ENCODE peak calls at places on chromosomes 2 and 18, in nine cellular contexts. One of them, this sample, is unnamed.

GRCh38 chr2:217935901-217936684 is 66.7 kb downstream of the TNS1 start:
- DNase-seq in stimulated activated CD8-positive, alpha-beta memory T cell treated with anti-CD3 and anti-CD28 coated beads, Interleukin-4, amount 100 ng/mL, for 1 hour: no peak
- DNase-seq in stimulated activated CD4-positive, alpha-beta T cell treated with anti-CD3 and anti-CD28 coated beads, TNF-alpha, amount 100 ng/mL, for 4 hours: no peak
- DNase-seq in PC-9: no peak
- DNase-seq in MV-4-11: no peak
- DNase-seq in COR-L47: no peak
- DNase-seq in NCI-H1092: no peak
- DNase-seq in neural crest cell: no peak
- DNase-seq in activated T-cell treated with anti-CD3 and anti-CD28 coated beads for 1 hour: no peak
- DNase-seq in this sample: no peak

GRCh38 chr2:179355881-179356280 is 91.2 kb upstream of the SESTD1 start:
- DNase-seq in COR-L47: no peak
- DNase-seq in stimulated activated CD8-positive, alpha-beta memory T cell treated with anti-CD3 and anti-CD28 coated beads, Interleukin-4, amount 100 ng/mL, for 1 hour: no peak
- DNase-seq in activated T-cell treated with anti-CD3 and anti-CD28 coated beads for 1 hour: no peak
- DNase-seq in NCI-H1092: no peak
- DNase-seq in neural crest cell: no peak
- DNase-seq in MV-4-11: no peak
- DNase-seq in stimulated activated CD4-positive, alpha-beta T cell treated with anti-CD3 and anti-CD28 coated beads, TNF-alpha, amount 100 ng/mL, for 4 hours: no peak
- DNase-seq in PC-9: no peak
- DNase-seq in this sample: no peak

GRCh38 chr2:105774781-105775337 is 30.1 kb downstream of the NCK2 start:
- DNase-seq in activated T-cell treated with anti-CD3 and anti-CD28 coated beads for 1 hour: no peak
- DNase-seq in neural crest cell: no peak
- DNase-seq in stimulated activated CD4-positive, alpha-beta T cell treated with anti-CD3 and anti-CD28 coated beads, TNF-alpha, amount 100 ng/mL, for 4 hours: no peak
- DNase-seq in NCI-H1092: no peak
- DNase-seq in COR-L47: no peak
- DNase-seq in PC-9: no peak
- DNase-seq in MV-4-11: no peak
- DNase-seq in stimulated activated CD8-positive, alpha-beta memory T cell treated with anti-CD3 and anti-CD28 coated beads, Interleukin-4, amount 100 ng/mL, for 1 hour: no peak
- DNase-seq in this sample: no peak

GRCh38 chr2:208501217-208501616 is 94.6 kb downstream of the PTH2R start:
- DNase-seq in COR-L47: peak
- DNase-seq in NCI-H1092: peak
- DNase-seq in stimulated activated CD4-positive, alpha-beta T cell treated with anti-CD3 and anti-CD28 coated beads, TNF-alpha, amount 100 ng/mL, for 4 hours: no peak
- DNase-seq in stimulated activated CD8-positive, alpha-beta memory T cell treated with anti-CD3 and anti-CD28 coated beads, Interleukin-4, amount 100 ng/mL, for 1 hour: no peak
- DNase-seq in neural crest cell: no peak
- DNase-seq in PC-9: no peak
- DNase-seq in MV-4-11: no peak
- DNase-seq in activated T-cell treated with anti-CD3 and anti-CD28 coated beads for 1 hour: no peak
- DNase-seq in this sample: no peak

GRCh38 chr18:55096261-55097026 is 137.2 kb upstream of the CCDC68 start:
- DNase-seq in NCI-H1092: no peak
- DNase-seq in stimulated activated CD8-positive, alpha-beta memory T cell treated with anti-CD3 and anti-CD28 coated beads, Interleukin-4, amount 100 ng/mL, for 1 hour: no peak
- DNase-seq in MV-4-11: peak
- DNase-seq in neural crest cell: no peak
- DNase-seq in activated T-cell treated with anti-CD3 and anti-CD28 coated beads for 1 hour: no peak
- DNase-seq in COR-L47: peak
- DNase-seq in PC-9: peak
- DNase-seq in stimulated activated CD4-positive, alpha-beta T cell treated with anti-CD3 and anti-CD28 coated beads, TNF-alpha, amount 100 ng/mL, for 4 hours: no peak
- DNase-seq in this sample: peak

GRCh38 chr2:15435474-15435873 is 125.7 kb downstream of the NBAS start:
- DNase-seq in neural crest cell: no peak
- DNase-seq in MV-4-11: no peak
- DNase-seq in COR-L47: no peak
- DNase-seq in stimulated activated CD4-positive, alpha-beta T cell treated with anti-CD3 and anti-CD28 coated beads, TNF-alpha, amount 100 ng/mL, for 4 hours: no peak
- DNase-seq in NCI-H1092: no peak
- DNase-seq in activated T-cell treated with anti-CD3 and anti-CD28 coated beads for 1 hour: no peak
- DNase-seq in stimulated activated CD8-positive, alpha-beta memory T cell treated with anti-CD3 and anti-CD28 coated beads, Interleukin-4, amount 100 ng/mL, for 1 hour: no peak
- DNase-seq in PC-9: no peak
- DNase-seq in this sample: no peak

GRCh38 chr2:72293620-72294019 is 146.0 kb upstream of the CYP26B1 start:
- DNase-seq in PC-9: peak
- DNase-seq in neural crest cell: no peak
- DNase-seq in NCI-H1092: no peak
- DNase-seq in MV-4-11: no peak
- DNase-seq in stimulated activated CD4-positive, alpha-beta T cell treated with anti-CD3 and anti-CD28 coated beads, TNF-alpha, amount 100 ng/mL, for 4 hours: no peak
- DNase-seq in COR-L47: no peak
- DNase-seq in stimulated activated CD8-positive, alpha-beta memory T cell treated with anti-CD3 and anti-CD28 coated beads, Interleukin-4, amount 100 ng/mL, for 1 hour: no peak
- DNase-seq in activated T-cell treated with anti-CD3 and anti-CD28 coated beads for 1 hour: no peak
- DNase-seq in this sample: no peak

GRCh38 chr2:231532189-231533035 is 2.2 kb upstream of the NMUR1 start:
- DNase-seq in activated T-cell treated with anti-CD3 and anti-CD28 coated beads for 1 hour: no peak
- DNase-seq in PC-9: no peak
- DNase-seq in MV-4-11: no peak
- DNase-seq in COR-L47: no peak
- DNase-seq in stimulated activated CD4-positive, alpha-beta T cell treated with anti-CD3 and anti-CD28 coated beads, TNF-alpha, amount 100 ng/mL, for 4 hours: no peak
- DNase-seq in stimulated activated CD8-positive, alpha-beta memory T cell treated with anti-CD3 and anti-CD28 coated beads, Interleukin-4, amount 100 ng/mL, for 1 hour: no peak
- DNase-seq in NCI-H1092: no peak
- DNase-seq in neural crest cell: no peak
- DNase-seq in this sample: no peak

GRCh38 chr2:127216105-127216504 is 4.0 kb downstream of the CYP27C1 start:
- DNase-seq in stimulated activated CD4-positive, alpha-beta T cell treated with anti-CD3 and anti-CD28 coated beads, TNF-alpha, amount 100 ng/mL, for 4 hours: no peak
- DNase-seq in COR-L47: no peak
- DNase-seq in neural crest cell: no peak
- DNase-seq in activated T-cell treated with anti-CD3 and anti-CD28 coated beads for 1 hour: no peak
- DNase-seq in PC-9: no peak
- DNase-seq in stimulated activated CD8-positive, alpha-beta memory T cell treated with anti-CD3 and anti-CD28 coated beads, Interleukin-4, amount 100 ng/mL, for 1 hour: no peak
- DNase-seq in NCI-H1092: no peak
- DNase-seq in MV-4-11: no peak
- DNase-seq in this sample: no peak

GRCh38 chr18:23982154-23983071 is 32.1 kb upstream of the TTC39C start:
- DNase-seq in stimulated activated CD8-positive, alpha-beta memory T cell treated with anti-CD3 and anti-CD28 coated beads, Interleukin-4, amount 100 ng/mL, for 1 hour: no peak
- DNase-seq in COR-L47: no peak
- DNase-seq in neural crest cell: no peak
- DNase-seq in PC-9: no peak
- DNase-seq in MV-4-11: no peak
- DNase-seq in stimulated activated CD4-positive, alpha-beta T cell treated with anti-CD3 and anti-CD28 coated beads, TNF-alpha, amount 100 ng/mL, for 4 hours: no peak
- DNase-seq in activated T-cell treated with anti-CD3 and anti-CD28 coated beads for 1 hour: no peak
- DNase-seq in NCI-H1092: no peak
- DNase-seq in this sample: peak

GRCh38 chr2:207528980-207529329 is 807 bp upstream of the CREB1 start:
- DNase-seq in neural crest cell: peak
- DNase-seq in COR-L47: peak
- DNase-seq in NCI-H1092: no peak
- DNase-seq in PC-9: no peak
- DNase-seq in stimulated activated CD4-positive, alpha-beta T cell treated with anti-CD3 and anti-CD28 coated beads, TNF-alpha, amount 100 ng/mL, for 4 hours: peak
- DNase-seq in MV-4-11: no peak
- DNase-seq in stimulated activated CD8-positive, alpha-beta memory T cell treated with anti-CD3 and anti-CD28 coated beads, Interleukin-4, amount 100 ng/mL, for 1 hour: peak
- DNase-seq in activated T-cell treated with anti-CD3 and anti-CD28 coated beads for 1 hour: peak
- DNase-seq in this sample: no peak

GRCh38 chr18:54149078-54149697 is 75.3 kb downstream of the MBD2 start:
- DNase-seq in PC-9: peak
- DNase-seq in stimulated activated CD8-positive, alpha-beta memory T cell treated with anti-CD3 and anti-CD28 coated beads, Interleukin-4, amount 100 ng/mL, for 1 hour: no peak
- DNase-seq in neural crest cell: no peak
- DNase-seq in MV-4-11: peak
- DNase-seq in NCI-H1092: no peak
- DNase-seq in activated T-cell treated with anti-CD3 and anti-CD28 coated beads for 1 hour: peak
- DNase-seq in COR-L47: no peak
- DNase-seq in stimulated activated CD4-positive, alpha-beta T cell treated with anti-CD3 and anti-CD28 coated beads, TNF-alpha, amount 100 ng/mL, for 4 hours: peak
- DNase-seq in this sample: no peak